ENCODE peak calls at places on chromosomes 12 and 14, in five cellular contexts. V is thoracic aorta; X is RWPE1; Q is ovary; B is CD8-positive, alpha-beta memory T cell. A is an unnamed sample.

GRCh38 chr14:57261604-57262003 is 7.1 kb downstream of the EXOC5 start:
- DNase-seq in X (no peak), V (no peak), B (no peak), Q (no peak), A (no peak)

GRCh38 chr12:66119229-66119869 is 11.2 kb downstream of the LLPH start:
- DNase-seq in V (no peak), B (no peak), Q (no peak), X (no peak), A (no peak)

GRCh38 chr12:93783827-93784226 is 106.7 kb downstream of the CRADD start:
- DNase-seq in B (peak), Q (no peak), X (no peak), V (no peak), A (no peak)

GRCh38 chr12:50862316-50862715 is 19.6 kb downstream of the TMPRSS12 start:
- DNase-seq in B (no peak), Q (no peak), V (no peak), X (peak), A (no peak)

GRCh38 chr12:124713041-124713435 is 145.6 kb upstream of the NCOR2 start:
- DNase-seq in B (no peak), Q (no peak), X (no peak), V (no peak), A (peak)

GRCh38 chr14:102565331-102565887 is 27.0 kb upstream of the RCOR1 start:
- DNase-seq in Q (no peak), X (no peak), V (no peak), B (no peak), A (no peak)

GRCh38 chr12:41531147-41531829 is 343.2 kb downstream of the PDZRN4 start:
- DNase-seq in Q (peak), B (no peak), V (no peak), X (no peak), A (peak)

GRCh38 chr14:51999084-51999483 is 9.7 kb downstream of the RTRAF start:
- DNase-seq in B (no peak), X (no peak), V (no peak), Q (no peak), A (no peak)

GRCh38 chr14:34012978-34013713 is 62.3 kb upstream of the EGLN3 start:
- DNase-seq in X (no peak), B (no peak), V (no peak), Q (no peak), A (no peak)

GRCh38 chr12:74906224-74906623 is 303.4 kb downstream of the KCNC2 start:
- DNase-seq in Q (no peak), X (no peak), V (no peak), B (no peak), A (no peak)

GRCh38 chr12:10101042-10101579 is 2.3 kb upstream of the CLEC1A start:
- DNase-seq in Q (peak), X (peak), B (no peak), V (no peak), A (no peak)

GRCh38 chr12:124577986-124578385 is 10.6 kb upstream of the NCOR2 start:
- DNase-seq in V (no peak), B (no peak), X (peak), Q (no peak), A (no peak)

GRCh38 chr14:92456215-92457017 is 57.2 kb upstream of the RIN3 start:
- DNase-seq in Q (peak), B (no peak), V (no peak), X (peak), A (peak)

GRCh38 chr14:31219169-31219568 is 11.6 kb upstream of the HECTD1 start:
- DNase-seq in V (no peak), X (no peak), Q (no peak), B (no peak), A (no peak)

GRCh38 chr14:102125546-102125945 is 14.2 kb upstream of the WDR20 start:
- DNase-seq in V (no peak), B (no peak), X (peak), Q (no peak), A (no peak)

GRCh38 chr12:70091021-70091521 is 152.2 kb upstream of the CNOT2 start:
- DNase-seq in X (no peak), Q (no peak), B (no peak), V (no peak), A (no peak)

GRCh38 chr12:83150465-83151189 is 463.9 kb downstream of the TMTC2 start:
- DNase-seq in B (no peak), V (no peak), X (no peak), Q (no peak), A (no peak)

GRCh38 chr14:74326369-74327152 is 21.7 kb upstream of the VRTN start:
- DNase-seq in V (no peak), X (no peak), B (no peak), Q (no peak), A (no peak)

GRCh38 chr12:42482820-42483533 is 106.6 kb downstream of the PRICKLE1 start:
- DNase-seq in V (peak), B (peak), X (peak), Q (peak), A (peak)

GRCh38 chr12:122067966-122068365 is 10.6 kb upstream of the MLXIP start:
- DNase-seq in X (no peak), B (peak), V (no peak), Q (peak), A (peak)

GRCh38 chr12:128644664-128645296 is 179.0 kb downstream of the SLC15A4 start:
- DNase-seq in B (peak), Q (no peak), X (no peak), V (no peak), A (peak)

GRCh38 chr12:108939594-108939993 is 59.7 kb downstream of the DAO start:
- DNase-seq in B (no peak), X (peak), Q (no peak), V (no peak), A (no peak)

GRCh38 chr12:121128908-121129704 is 3.6 kb upstream of the P2RX7 start:
- DNase-seq in X (no peak), Q (peak), B (peak), V (peak), A (peak)

GRCh38 chr12:48361664-48362339 is 11.1 kb upstream of the ZNF641 start:
- DNase-seq in B (no peak), Q (no peak), V (no peak), X (no peak), A (no peak)

GRCh38 chr12:40105515-40106201 is at the start of gene SLC2A13:
- DNase-seq in B (peak), X (peak), Q (peak), V (no peak), A (peak)

GRCh38 chr14:94181835-94182234 is 7.7 kb downstream of the PPP4R4 start:
- DNase-seq in B (no peak), X (no peak), V (no peak), Q (no peak), A (no peak)

GRCh38 chr14:65144170-65144569 is 41.9 kb upstream of the MAX start:
- DNase-seq in Q (no peak), V (no peak), B (no peak), X (no peak), A (no peak)

GRCh38 chr12:69435644-69436043 is 34.5 kb upstream of the FRS2 start:
- DNase-seq in Q (no peak), V (no peak), B (no peak), X (no peak), A (no peak)

GRCh38 chr14:67512463-67513134 is 20.5 kb upstream of the PLEKHH1 start:
- DNase-seq in V (no peak), X (no peak), Q (no peak), B (no peak), A (no peak)

DNA sequence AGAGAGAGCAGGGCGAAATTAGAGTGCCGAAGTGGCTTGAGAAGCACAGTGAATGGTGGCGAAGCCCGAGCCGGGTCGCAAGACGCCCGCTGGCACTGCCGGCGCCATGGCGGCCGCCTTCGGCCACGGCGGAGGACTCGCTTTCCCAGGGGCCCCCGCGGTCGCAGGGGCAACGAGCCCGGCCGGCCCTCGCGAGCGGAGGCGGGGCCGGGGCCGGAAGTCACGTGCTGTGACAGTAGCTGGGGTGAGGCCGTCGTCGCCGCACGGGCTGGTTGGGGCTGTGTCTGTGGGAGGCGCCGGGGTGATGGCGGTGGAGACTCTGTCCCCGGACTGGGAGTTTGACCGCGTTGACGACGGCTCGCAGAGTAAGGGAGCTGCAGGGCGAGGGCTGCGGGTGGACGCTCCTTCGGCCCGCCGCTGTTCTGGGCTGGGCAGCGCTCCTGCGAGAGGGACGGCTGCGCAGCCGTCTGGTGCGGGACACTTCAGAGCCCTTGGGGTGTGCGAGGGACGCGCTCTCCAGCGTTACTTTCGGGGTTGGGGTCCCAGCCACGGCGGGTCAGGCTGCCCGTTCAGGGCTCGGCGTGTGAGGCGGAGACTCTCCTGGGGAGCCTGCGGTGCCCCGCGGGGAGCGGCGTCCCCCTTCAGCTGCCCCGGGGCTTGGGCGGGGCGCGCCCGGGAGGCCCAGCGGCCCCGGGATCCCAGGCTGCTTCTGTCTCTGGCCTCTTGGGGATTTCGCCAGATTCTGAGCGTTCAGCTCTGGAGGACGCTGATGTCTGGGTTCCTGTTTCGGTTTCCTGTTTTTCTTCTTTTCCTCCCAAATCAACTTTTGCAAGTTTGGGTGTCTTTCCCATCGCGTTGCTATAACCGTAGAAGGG is at the start of gene WASHC4:
- DNase-seq in V (peak), Q (peak), X (peak), B (peak), A (peak)
- H3K27ac ChIP-seq in V (peak), Q (peak), X (peak), B (peak), A (peak)

GRCh38 chr12:59005195-59005961 is 85.1 kb upstream of the LRIG3 start:
- DNase-seq in Q (no peak), B (no peak), X (no peak), V (no peak), A (no peak)

GRCh38 chr12:59007620-59008019 is 87.3 kb upstream of the LRIG3 start:
- DNase-seq in Q (no peak), X (no peak), V (no peak), B (no peak), A (no peak)

DNA sequence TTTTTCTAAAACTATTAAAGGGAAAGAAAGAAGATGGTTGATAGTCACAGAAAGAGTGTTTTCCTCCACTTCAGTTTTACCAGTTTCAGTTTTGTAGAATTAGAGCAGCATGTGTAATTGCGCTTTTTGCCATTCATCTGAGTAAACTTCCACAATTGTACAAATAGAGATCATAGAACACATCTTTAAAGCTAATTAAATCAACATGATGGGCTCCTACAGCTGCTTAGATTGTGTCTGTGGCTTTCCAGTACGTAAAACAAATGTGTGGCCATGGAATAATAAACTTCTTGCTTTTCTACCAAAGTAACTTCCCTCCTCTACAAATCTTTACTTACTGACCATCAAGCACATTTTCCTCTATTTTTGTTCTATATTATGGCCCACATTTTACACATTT is 84.2 kb upstream of the LRIG3 start:
- DNase-seq in V (no peak), Q (no peak), B (no peak), X (no peak), A (no peak)
- H3K27ac ChIP-seq in V (no peak), Q (no peak), B (no peak), X (no peak), A (no peak)

GRCh38 chr12:25469368-25469767 is 83.7 kb downstream of the LMNTD1 start:
- DNase-seq in Q (no peak), V (no peak), B (no peak), X (no peak), A (no peak)

GRCh38 chr12:25472453-25472852 is 80.6 kb downstream of the LMNTD1 start:
- DNase-seq in V (no peak), Q (no peak), B (no peak), X (no peak), A (no peak)

GRCh38 chr12:25469861-25470260 is 83.2 kb downstream of the LMNTD1 start:
- DNase-seq in V (no peak), Q (no peak), X (no peak), B (no peak), A (no peak)
- H3K27ac ChIP-seq in V (no peak), Q (no peak), X (no peak), B (no peak), A (no peak)

DNA sequence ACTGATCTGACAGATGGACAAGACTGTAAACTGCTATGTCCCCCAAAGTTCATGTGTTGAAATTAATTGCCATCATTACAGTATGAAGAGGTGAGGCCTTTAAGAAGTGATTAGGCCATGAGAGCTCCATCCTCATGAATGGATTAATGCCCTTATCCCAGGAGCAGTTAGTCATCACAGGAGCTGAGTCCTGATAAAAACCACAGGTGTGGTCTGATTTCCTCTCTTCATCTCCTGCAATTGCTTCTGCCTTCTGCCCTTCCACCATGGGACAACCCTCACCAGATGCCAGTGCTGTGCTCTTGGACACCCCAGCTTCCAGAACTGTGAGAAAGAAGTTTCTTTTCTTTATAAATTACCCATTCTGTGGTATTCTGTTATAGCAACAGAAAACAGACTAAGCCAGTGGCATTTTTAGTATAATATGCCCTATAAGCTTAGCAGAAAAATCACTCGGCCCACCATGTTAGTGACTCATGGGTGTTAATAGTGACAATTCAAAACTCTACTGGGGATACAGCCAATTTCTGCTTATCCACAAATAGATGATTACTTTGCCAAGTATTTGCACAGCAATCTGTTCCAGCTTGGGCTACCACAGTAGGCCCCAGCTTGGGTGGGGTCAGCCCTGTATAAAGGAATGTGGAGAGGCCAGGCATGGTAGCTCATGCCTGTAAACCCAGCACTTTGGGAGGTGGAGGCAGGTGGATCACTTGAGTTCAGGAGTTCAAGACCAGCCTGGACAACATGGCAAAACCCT is 129.0 kb upstream of the BCL2L14 start:
- DNase-seq in X (peak), Q (no peak), B (no peak), V (no peak), A (no peak)
- H3K27ac ChIP-seq in X (peak), Q (no peak), B (no peak), V (no peak), A (no peak)

DNA sequence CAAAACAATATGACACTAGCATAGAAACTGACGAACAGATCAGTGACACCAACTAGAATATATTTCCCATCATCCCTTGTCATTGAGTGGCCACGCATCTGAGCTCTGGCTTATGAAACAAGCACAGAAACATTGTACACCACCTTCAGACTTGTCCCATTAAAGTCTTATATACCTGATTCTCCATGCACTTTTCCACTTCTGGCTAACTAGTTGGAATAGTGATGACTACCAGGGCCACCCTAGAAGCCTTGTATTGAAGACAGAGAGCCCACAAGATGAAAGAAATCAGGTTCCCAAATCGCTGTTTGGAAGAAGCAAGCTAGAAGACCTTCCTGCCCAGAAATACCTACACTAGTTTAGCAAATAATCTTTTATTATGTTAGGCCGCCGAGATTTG is 99.7 kb upstream of the PPM1H start:
- DNase-seq in X (no peak), Q (no peak), B (no peak), V (no peak), A (no peak)
- H3K27ac ChIP-seq in X (no peak), Q (no peak), B (no peak), V (no peak), A (no peak)

GRCh38 chr12:132766380-132767085 is 4.9 kb upstream of the ANKLE2 start:
- DNase-seq in V (no peak), Q (no peak), X (no peak), B (no peak), A (peak)
- H3K27ac ChIP-seq in V (peak), Q (no peak), X (peak), B (no peak), A (peak)